ENCODE peak calls at places on chromosomes 13 and 19, in eight cellular contexts. Y, I, R, J, O, Q, M and T are unnamed samples.

GRCh38 chr13:51935326-51936171 is 73.8 kb downstream of the CCDC70 start:
- DNase-seq in Y (no peak), I (peak; percentile 4), R (no peak), J (no peak), O (peak; percentile 33), Q (no peak), M (no peak), T (no peak)

GRCh38 chr13:109631069-109631468 is 155.3 kb downstream of the IRS2 start:
- DNase-seq in Y (no peak), I (no peak), R (no peak), J (no peak), O (no peak), Q (no peak), M (no peak), T (no peak)

GRCh38 chr13:106815545-106815944 is 247.6 kb upstream of the ARGLU1 start:
- DNase-seq in Y (no peak), I (no peak), R (no peak), J (no peak), O (no peak), Q (no peak), M (no peak), T (no peak)

GRCh38 chr13:31517599-31517998 is 221.7 kb upstream of the RXFP2 start:
- DNase-seq in Y (no peak), I (no peak), R (no peak), J (no peak), O (no peak), Q (no peak), M (no peak), T (no peak)

GRCh38 chr19:36489920-36490415 is 607 bp upstream of the ZNF566 start:
- DNase-seq in Y (peak; percentile 80), I (peak; percentile 97), R (peak; percentile 84), J (peak; percentile 71), O (peak; percentile 91), Q (peak; percentile 91), M (peak; percentile 81), T (no peak)

GRCh38 chr19:18932216-18932841 is 8.7 kb downstream of the HOMER3 start:
- DNase-seq in Y (peak; percentile 78), I (peak; percentile 56), R (peak; percentile 89), J (peak; percentile 89), O (no peak), Q (no peak), M (peak; percentile 60), T (no peak)

GRCh38 chr13:97254809-97255208 is 32.7 kb downstream of the MBNL2 start:
- DNase-seq in Y (no peak), I (peak; percentile 43), R (no peak), J (no peak), O (peak; percentile 90), Q (no peak), M (no peak), T (peak; percentile 79)

GRCh38 chr19:8262431-8262830 is 45.7 kb downstream of the CD320 start:
- DNase-seq in Y (no peak), I (no peak), R (peak; percentile 48), J (no peak), O (no peak), Q (no peak), M (no peak), T (no peak)

GRCh38 chr19:33440682-33441081 is 67.2 kb downstream of the CEBPG start:
- DNase-seq in Y (peak; percentile 7), I (no peak), R (no peak), J (no peak), O (no peak), Q (no peak), M (no peak), T (no peak)

GRCh38 chr13:36789730-36790129 is 29.3 kb upstream of the RFXAP start:
- DNase-seq in Y (no peak), I (no peak), R (no peak), J (no peak), O (no peak), Q (no peak), M (no peak), T (no peak)

GRCh38 chr19:45361608-45362007 is 8.8 kb downstream of the ERCC2 start:
- DNase-seq in Y (no peak), I (no peak), R (no peak), J (no peak), O (no peak), Q (no peak), M (no peak), T (no peak)

GRCh38 chr19:50977626-50978025 is 6.1 kb downstream of the KLK7 start:
- DNase-seq in Y (no peak), I (no peak), R (no peak), J (no peak), O (no peak), Q (no peak), M (no peak), T (no peak)

GRCh38 chr13:113275387-113275786 is 21.7 kb upstream of the LAMP1 start:
- DNase-seq in Y (no peak), I (peak; percentile 61), R (no peak), J (peak; percentile 28), O (peak; percentile 26), Q (no peak), M (peak; percentile 15), T (peak; percentile 71)

GRCh38 chr19:17951151-17952040 is 15.5 kb upstream of the KCNN1 start:
- DNase-seq in Y (no peak), I (no peak), R (no peak), J (no peak), O (no peak), Q (no peak), M (no peak), T (no peak)

GRCh38 chr19:19562665-19563347 is 24.7 kb downstream of the CILP2 start:
- DNase-seq in Y (no peak), I (no peak), R (peak; percentile 79), J (peak; percentile 29), O (no peak), Q (no peak), M (no peak), T (no peak)

GRCh38 chr19:5641171-5641570 is 18.3 kb downstream of the SAFB start:
- DNase-seq in Y (no peak), I (no peak), R (no peak), J (no peak), O (no peak), Q (no peak), M (no peak), T (no peak)

GRCh38 chr19:41294393-41294792 is 15.6 kb upstream of the CCDC97 start:
- DNase-seq in Y (no peak), I (no peak), R (no peak), J (no peak), O (no peak), Q (no peak), M (no peak), T (no peak)

GRCh38 chr13:59665736-59666135 is 498.0 kb downstream of the DIAPH3 start:
- DNase-seq in Y (no peak), I (peak; percentile 7), R (no peak), J (no peak), O (no peak), Q (no peak), M (no peak), T (no peak)

GRCh38 chr13:81610613-81611012 is 1269.7 kb upstream of the SPRY2 start:
- DNase-seq in Y (no peak), I (no peak), R (no peak), J (no peak), O (no peak), Q (no peak), M (no peak), T (no peak)

GRCh38 chr13:23129329-23129728 is 51.5 kb upstream of the SGCG start:
- DNase-seq in Y (no peak), I (no peak), R (no peak), J (no peak), O (no peak), Q (no peak), M (no peak), T (no peak)